ENCODE peak calls at places on chromosome 1, in nine cellular contexts. One of them, this sample, is unnamed.

GRCh38 chr1:8259498-8260290 is 58.2 kb upstream of the SLC45A1 start:
- DNase-seq in transverse colon: peak
- DNase-seq in ovary: peak
- DNase-seq in activated naive CD8-positive, alpha-beta T cell treated with anti-CD3 and anti-CD28 coated beads for 36 hours: no peak
- DNase-seq in hepatocyte: peak
- DNase-seq in choroid plexus epithelial cell: peak
- DNase-seq in NCI-H1930: no peak
- DNase-seq in fibroblast of gingiva: peak
- DNase-seq in mesothelial cell of epicardium: no peak
- DNase-seq in this sample: no peak

GRCh38 chr1:190138711-190139110 is 339.0 kb downstream of the BRINP3 start:
- DNase-seq in transverse colon: no peak
- DNase-seq in ovary: no peak
- DNase-seq in activated naive CD8-positive, alpha-beta T cell treated with anti-CD3 and anti-CD28 coated beads for 36 hours: no peak
- DNase-seq in hepatocyte: no peak
- DNase-seq in choroid plexus epithelial cell: no peak
- DNase-seq in NCI-H1930: no peak
- DNase-seq in fibroblast of gingiva: no peak
- DNase-seq in mesothelial cell of epicardium: no peak
- DNase-seq in this sample: no peak

GRCh38 chr1:222124602-222125001 is 382.7 kb upstream of the DUSP10 start:
- DNase-seq in transverse colon: no peak
- DNase-seq in ovary: no peak
- DNase-seq in activated naive CD8-positive, alpha-beta T cell treated with anti-CD3 and anti-CD28 coated beads for 36 hours: no peak
- DNase-seq in hepatocyte: no peak
- DNase-seq in choroid plexus epithelial cell: no peak
- DNase-seq in NCI-H1930: no peak
- DNase-seq in fibroblast of gingiva: no peak
- DNase-seq in mesothelial cell of epicardium: no peak
- DNase-seq in this sample: no peak

GRCh38 chr1:82813351-82813750 is 1012.6 kb downstream of the ADGRL2 start:
- DNase-seq in transverse colon: no peak
- DNase-seq in ovary: no peak
- DNase-seq in activated naive CD8-positive, alpha-beta T cell treated with anti-CD3 and anti-CD28 coated beads for 36 hours: no peak
- DNase-seq in hepatocyte: no peak
- DNase-seq in choroid plexus epithelial cell: no peak
- DNase-seq in NCI-H1930: no peak
- DNase-seq in fibroblast of gingiva: no peak
- DNase-seq in mesothelial cell of epicardium: no peak
- DNase-seq in this sample: no peak

GRCh38 chr1:216600730-216601426 is 122.4 kb downstream of the ESRRG start:
- DNase-seq in transverse colon: peak
- DNase-seq in ovary: peak
- DNase-seq in activated naive CD8-positive, alpha-beta T cell treated with anti-CD3 and anti-CD28 coated beads for 36 hours: peak
- DNase-seq in hepatocyte: peak
- DNase-seq in choroid plexus epithelial cell: peak
- DNase-seq in NCI-H1930: peak
- DNase-seq in fibroblast of gingiva: peak
- DNase-seq in mesothelial cell of epicardium: peak
- DNase-seq in this sample: peak

GRCh38 chr1:214970016-214970415 is 112.5 kb upstream of the KCNK2 start:
- DNase-seq in transverse colon: no peak
- DNase-seq in ovary: no peak
- DNase-seq in activated naive CD8-positive, alpha-beta T cell treated with anti-CD3 and anti-CD28 coated beads for 36 hours: no peak
- DNase-seq in hepatocyte: no peak
- DNase-seq in choroid plexus epithelial cell: peak
- DNase-seq in NCI-H1930: no peak
- DNase-seq in fibroblast of gingiva: peak
- DNase-seq in mesothelial cell of epicardium: no peak
- DNase-seq in this sample: no peak

GRCh38 chr1:23657659-23658275 is 33.8 kb upstream of the RPL11 start:
- DNase-seq in transverse colon: peak
- DNase-seq in ovary: peak
- DNase-seq in activated naive CD8-positive, alpha-beta T cell treated with anti-CD3 and anti-CD28 coated beads for 36 hours: peak
- DNase-seq in hepatocyte: peak
- DNase-seq in choroid plexus epithelial cell: peak
- DNase-seq in NCI-H1930: peak
- DNase-seq in fibroblast of gingiva: no peak
- DNase-seq in mesothelial cell of epicardium: no peak
- DNase-seq in this sample: no peak

GRCh38 chr1:8666394-8667167 is 150.9 kb downstream of the RERE start:
- DNase-seq in transverse colon: no peak
- DNase-seq in ovary: no peak
- DNase-seq in activated naive CD8-positive, alpha-beta T cell treated with anti-CD3 and anti-CD28 coated beads for 36 hours: no peak
- DNase-seq in hepatocyte: no peak
- DNase-seq in choroid plexus epithelial cell: peak
- DNase-seq in NCI-H1930: no peak
- DNase-seq in fibroblast of gingiva: no peak
- DNase-seq in mesothelial cell of epicardium: no peak
- DNase-seq in this sample: no peak

GRCh38 chr1:31479801-31480200 is 66.8 kb downstream of the SERINC2 start:
- DNase-seq in transverse colon: no peak
- DNase-seq in ovary: no peak
- DNase-seq in activated naive CD8-positive, alpha-beta T cell treated with anti-CD3 and anti-CD28 coated beads for 36 hours: no peak
- DNase-seq in hepatocyte: no peak
- DNase-seq in choroid plexus epithelial cell: no peak
- DNase-seq in NCI-H1930: no peak
- DNase-seq in fibroblast of gingiva: no peak
- DNase-seq in mesothelial cell of epicardium: no peak
- DNase-seq in this sample: no peak

This sample was measured in occipital lobe.